ENCODE peak calls at places on chromosomes 4 and X, in four cellular contexts. One of them, this sample, is unnamed.

GRCh38 chrX:789096-789495 is 158.5 kb downstream of the SHOX start:
- DNase-seq in upper lobe of right lung: no peak
- DNase-seq in NCI-H1436: no peak
- DNase-seq in astrocyte of the spinal cord: no peak
- DNase-seq in this sample: no peak

GRCh38 chrX:123626962-123627361 is 105.9 kb downstream of the THOC2 start:
- DNase-seq in upper lobe of right lung: no peak
- DNase-seq in NCI-H1436: no peak
- DNase-seq in astrocyte of the spinal cord: peak; percentile 55
- DNase-seq in this sample: no peak

GRCh38 chr4:123125477-123125876 is 203.1 kb upstream of the NUDT6 start:
- DNase-seq in upper lobe of right lung: no peak
- DNase-seq in NCI-H1436: no peak
- DNase-seq in astrocyte of the spinal cord: no peak
- DNase-seq in this sample: no peak

GRCh38 chr4:10203851-10204250 is 87.3 kb upstream of the WDR1 start:
- DNase-seq in NCI-H1436: no peak
- DNase-seq in upper lobe of right lung: no peak
- DNase-seq in astrocyte of the spinal cord: no peak
- DNase-seq in this sample: no peak

GRCh38 chr4:100462206-100462605 is 55.6 kb downstream of the EMCN start:
- DNase-seq in NCI-H1436: no peak
- DNase-seq in upper lobe of right lung: no peak
- DNase-seq in astrocyte of the spinal cord: peak; percentile 63
- DNase-seq in this sample: no peak

GRCh38 chrX:2401590-2402360 is 99.0 kb downstream of the DHRSX start:
- DNase-seq in astrocyte of the spinal cord: peak; percentile 78
- DNase-seq in upper lobe of right lung: no peak
- DNase-seq in NCI-H1436: no peak
- DNase-seq in this sample: no peak

GRCh38 chrX:155768036-155768769 is 112.9 kb upstream of the VAMP7 start:
- DNase-seq in upper lobe of right lung: no peak
- DNase-seq in astrocyte of the spinal cord: peak; percentile 35
- DNase-seq in NCI-H1436: no peak
- DNase-seq in this sample: no peak

GRCh38 chr4:12633058-12633651 is 851.0 kb downstream of the RAB28 start:
- DNase-seq in NCI-H1436: no peak
- DNase-seq in upper lobe of right lung: peak; percentile 79
- DNase-seq in astrocyte of the spinal cord: peak; percentile 68
- DNase-seq in this sample: peak; percentile 46

GRCh38 chrX:117511379-117511778 is 605.2 kb downstream of the KLHL13 start:
- DNase-seq in upper lobe of right lung: no peak
- DNase-seq in NCI-H1436: no peak
- DNase-seq in astrocyte of the spinal cord: no peak
- DNase-seq in this sample: no peak

GRCh38 chr4:56320293-56320692 is 67.0 kb downstream of the AASDH start:
- DNase-seq in astrocyte of the spinal cord: peak; percentile 23
- DNase-seq in NCI-H1436: no peak
- DNase-seq in upper lobe of right lung: no peak
- DNase-seq in this sample: no peak

GRCh38 chr4:168694669-168695068 is 197.8 kb downstream of the PALLD start:
- DNase-seq in upper lobe of right lung: no peak
- DNase-seq in NCI-H1436: no peak
- DNase-seq in astrocyte of the spinal cord: peak; percentile 79
- DNase-seq in this sample: no peak

GRCh38 chr4:128244379-128244778 is 43.2 kb downstream of the PGRMC2 start:
- DNase-seq in NCI-H1436: no peak
- DNase-seq in upper lobe of right lung: no peak
- DNase-seq in astrocyte of the spinal cord: peak; percentile 23
- DNase-seq in this sample: no peak

GRCh38 chr4:123229326-123229725 is 167.3 kb upstream of the SPRY1 start:
- DNase-seq in NCI-H1436: no peak
- DNase-seq in astrocyte of the spinal cord: no peak
- DNase-seq in upper lobe of right lung: no peak
- DNase-seq in this sample: no peak

GRCh38 chrX:38796926-38797325 is 4.3 kb upstream of the MID1IP1 start:
- DNase-seq in NCI-H1436: no peak
- DNase-seq in upper lobe of right lung: no peak
- DNase-seq in astrocyte of the spinal cord: peak; percentile 58
- DNase-seq in this sample: no peak

GRCh38 chr4:88457307-88458090 is 580 bp downstream of the HERC5 start:
- DNase-seq in upper lobe of right lung: peak; percentile 76
- DNase-seq in NCI-H1436: no peak
- DNase-seq in astrocyte of the spinal cord: peak; percentile 1
- DNase-seq in this sample: no peak

GRCh38 chrX:52271212-52271611 is 86.5 kb downstream of the MAGED4 start:
- DNase-seq in upper lobe of right lung: no peak
- DNase-seq in astrocyte of the spinal cord: no peak
- DNase-seq in NCI-H1436: no peak
- DNase-seq in this sample: no peak

GRCh38 chr4:105061136-105061696 is 85.5 kb upstream of the TET2 start:
- DNase-seq in astrocyte of the spinal cord: peak; percentile 36
- DNase-seq in NCI-H1436: no peak
- DNase-seq in upper lobe of right lung: no peak
- DNase-seq in this sample: no peak

GRCh38 chr4:142379277-142380051 is 466.6 kb downstream of the INPP4B start:
- DNase-seq in NCI-H1436: no peak
- DNase-seq in upper lobe of right lung: no peak
- DNase-seq in astrocyte of the spinal cord: peak; percentile 92
- DNase-seq in this sample: no peak

GRCh38 chrX:111168314-111168713 is 72.3 kb downstream of the PAK3 start:
- DNase-seq in NCI-H1436: peak; percentile 30
- DNase-seq in astrocyte of the spinal cord: no peak
- DNase-seq in upper lobe of right lung: no peak
- DNase-seq in this sample: no peak

GRCh38 chr4:185243879-185244278 is 34.5 kb downstream of the SNX25 start:
- DNase-seq in NCI-H1436: no peak
- DNase-seq in upper lobe of right lung: no peak
- DNase-seq in astrocyte of the spinal cord: no peak
- DNase-seq in this sample: no peak

GRCh38 chrX:101357166-101357795 is 8.7 kb upstream of the TIMM8A start:
- DNase-seq in astrocyte of the spinal cord: no peak
- DNase-seq in NCI-H1436: no peak
- DNase-seq in upper lobe of right lung: no peak
- DNase-seq in this sample: no peak

GRCh38 chr4:109723110-109723509 is 6.8 kb downstream of the PLA2G12A start:
- DNase-seq in astrocyte of the spinal cord: no peak
- DNase-seq in upper lobe of right lung: no peak
- DNase-seq in NCI-H1436: no peak
- DNase-seq in this sample: no peak